ENCODE peak calls at places on chromosomes 12 and 14, in seven cellular contexts. K is choroid plexus epithelial cell, I is BJ, R is coronary artery, V is cardiac muscle cell, Q is fibroblast of mammary gland, A is H1. Y is an unnamed sample.

GRCh38 chr12:46492471-46493351 is 120.1 kb upstream of the SLC38A2 start:
- DNase-seq in A (no peak), I (no peak), R (no peak), K (peak; percentile 98), Q (peak; percentile 94), V (no peak), Y (peak; percentile 59)

GRCh38 chr12:18970603-18971002 is 158.9 kb upstream of the PLEKHA5 start:
- DNase-seq in A (no peak), I (no peak), V (no peak), R (no peak), K (no peak), Q (peak; percentile 54), Y (no peak)

GRCh38 chr14:68460541-68460940 is 332.3 kb downstream of the ZFP36L1 start:
- DNase-seq in I (no peak), V (no peak), Q (no peak), A (no peak), R (no peak), K (no peak), Y (peak; percentile 34)

GRCh38 chr14:31953210-31953609 is 123.9 kb upstream of the ARHGAP5 start:
- DNase-seq in I (no peak), A (no peak), K (no peak), R (no peak), V (no peak), Q (no peak), Y (no peak)

GRCh38 chr12:50083301-50083700 is 1.8 kb upstream of the SMARCD1 start:
- DNase-seq in I (no peak), V (no peak), Q (no peak), R (no peak), A (no peak), K (no peak), Y (no peak)

GRCh38 chr12:93990832-93991748 is 157.3 kb upstream of the PLXNC1 start:
- DNase-seq in Q (peak; percentile 51), V (peak; percentile 46), K (peak; percentile 73), A (peak; percentile 60), R (no peak), I (no peak), Y (peak; percentile 27)

GRCh38 chr12:122726056-122726558 is 4.5 kb downstream of the HCAR1 start:
- DNase-seq in A (no peak), K (peak; percentile 61), I (no peak), Q (no peak), V (no peak), R (no peak), Y (no peak)

GRCh38 chr12:32000373-32001005 is 41.3 kb downstream of the RESF1 start:
- DNase-seq in V (no peak), R (no peak), I (no peak), A (no peak), Q (no peak), K (no peak), Y (no peak)

GRCh38 chr12:125076103-125076502 is 10.9 kb downstream of the AACS start:
- DNase-seq in R (no peak), Q (no peak), V (no peak), K (no peak), A (no peak), I (no peak), Y (no peak)

GRCh38 chr12:129101404-129101803 is 248.1 kb downstream of the GLT1D1 start:
- DNase-seq in I (no peak), Q (no peak), V (no peak), R (peak; percentile 21), A (no peak), K (no peak), Y (no peak)

GRCh38 chr12:24066865-24067264 is 117.4 kb upstream of the SOX5 start:
- DNase-seq in K (peak; percentile 73), V (no peak), R (no peak), Q (peak; percentile 88), A (no peak), I (peak; percentile 6), Y (peak; percentile 86)

GRCh38 chr12:120800665-120801064 is 75.0 kb downstream of the ACADS start:
- DNase-seq in R (no peak), I (no peak), Q (no peak), A (no peak), V (no peak), K (peak; percentile 11), Y (no peak)

GRCh38 chr12:123934016-123934620 is 38.5 kb downstream of the CCDC92 start:
- DNase-seq in V (no peak), R (no peak), I (no peak), A (no peak), K (no peak), Q (no peak), Y (no peak)

GRCh38 chr12:97335093-97335492 is 127.5 kb upstream of the RMST start:
- DNase-seq in Q (no peak), R (no peak), V (no peak), I (no peak), K (no peak), A (no peak), Y (no peak)

GRCh38 chr12:120879711-120880300 is 24.4 kb downstream of the SPPL3 start:
- DNase-seq in A (no peak), R (no peak), I (no peak), Q (no peak), K (no peak), V (no peak), Y (no peak)

GRCh38 chr12:29255061-29255460 is 106.0 kb downstream of the FAR2 start:
- DNase-seq in Q (no peak), V (no peak), R (no peak), A (no peak), I (no peak), K (no peak), Y (no peak)

GRCh38 chr14:71411766-71412165 is 504.5 kb downstream of the PCNX1 start:
- DNase-seq in Q (no peak), K (no peak), R (no peak), A (no peak), I (no peak), V (no peak), Y (no peak)

GRCh38 chr12:132064641-132065040 is 79.5 kb downstream of the DDX51 start:
- DNase-seq in Q (no peak), K (no peak), R (no peak), A (no peak), V (no peak), I (no peak), Y (no peak)

GRCh38 chr14:93100098-93100497 is 15.6 kb downstream of the ITPK1 start:
- DNase-seq in Q (no peak), V (no peak), A (no peak), R (no peak), K (no peak), I (no peak), Y (no peak)

GRCh38 chr12:55839345-55840140 is 3.2 kb downstream of the MMP19 start:
- DNase-seq in A (no peak), I (no peak), R (no peak), K (no peak), V (no peak), Q (no peak), Y (no peak)

GRCh38 chr12:39426636-39427245 is 16.2 kb downstream of the KIF21A start:
- DNase-seq in A (no peak), K (no peak), Q (peak; percentile 86), V (no peak), R (no peak), I (peak; percentile 36), Y (no peak)

DNA sequence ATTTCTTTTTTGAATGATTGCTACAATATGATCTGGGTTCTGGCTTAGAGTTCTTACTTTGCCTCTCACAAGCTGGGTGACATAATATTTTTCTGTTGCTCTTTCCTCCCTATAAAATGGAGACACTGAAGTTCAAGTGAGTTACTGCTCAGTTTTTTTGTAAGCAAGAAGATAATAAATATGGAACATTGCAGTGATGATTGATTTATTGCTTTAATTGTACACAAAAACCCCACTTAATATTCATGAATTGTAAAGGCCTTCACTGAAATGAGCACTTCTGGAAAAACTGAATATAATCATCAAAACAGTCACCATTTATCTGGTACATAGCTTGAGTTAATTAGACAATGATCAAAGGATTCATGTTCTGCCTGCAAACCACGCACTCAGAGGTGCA is 71.8 kb upstream of the NAP1L1 start:
- DNase-seq in I (no peak), R (no peak), Q (no peak), A (no peak), K (no peak), V (no peak), Y (no peak)
- TF ChIP-seq CTCF in I (no peak), R (no peak), Q (no peak), A (no peak), K (no peak), V (no peak), Y (no peak)

GRCh38 chr12:5185435-5186069 is 141.9 kb downstream of the KCNA5 start:
- DNase-seq in R (no peak), K (no peak), Q (no peak), I (no peak), V (no peak), A (no peak), Y (no peak)
- H3K4me3 ChIP-seq in R (peak overlapping the region; percentile 61), K (no peak overlapping the region), Q (no peak overlapping the region), I (peak overlapping the region; percentile 6), V (no peak overlapping the region), A (no peak overlapping the region), Y (no peak overlapping the region)

DNA sequence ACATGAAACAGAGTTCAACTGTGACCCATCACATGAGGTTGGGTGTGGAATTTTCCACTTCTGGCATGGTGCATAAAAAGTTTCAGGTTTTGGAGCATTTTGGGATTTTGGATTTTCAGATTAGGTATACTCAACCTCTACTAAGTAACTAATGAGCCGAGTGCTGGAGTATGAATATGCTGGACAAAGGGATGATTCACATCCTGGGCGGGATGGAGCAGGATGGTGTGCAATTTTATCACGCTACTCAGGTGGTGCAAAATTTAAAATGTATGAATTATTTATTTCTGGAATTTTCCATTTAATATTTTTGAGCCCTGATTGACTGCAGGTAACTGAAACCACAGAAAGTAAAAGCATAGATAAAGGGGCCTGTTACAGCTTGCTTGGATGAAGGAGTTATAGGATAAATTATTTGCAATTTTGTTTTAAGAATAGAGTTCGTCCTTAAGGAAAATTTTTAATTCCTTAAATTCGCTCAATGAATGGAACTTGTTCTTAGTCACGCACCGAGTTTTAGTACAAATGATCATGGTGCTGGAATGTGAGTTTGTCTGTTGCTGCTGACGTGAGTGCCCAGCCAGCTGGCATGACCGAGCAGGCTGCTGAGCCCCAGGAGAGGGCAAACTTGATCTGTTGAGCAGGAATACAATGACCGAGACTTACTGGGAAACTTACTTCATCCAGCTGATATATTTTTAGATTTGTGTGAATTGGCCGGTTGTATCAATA is 176.3 kb downstream of the ESR2 start:
- DNase-seq in I (no peak), V (no peak), A (no peak), R (peak; percentile 89), K (peak; percentile 7), Q (peak; percentile 78), Y (peak; percentile 22)
- TF ChIP-seq CTCF in I (no peak), V (no peak), A (no peak), R (no peak), K (no peak), Q (no peak), Y (no peak)

GRCh38 chr14:77139022-77139421 is 2.6 kb downstream of the ZDHHC22 start:
- DNase-seq in R (no peak), V (no peak), I (no peak), A (no peak), K (no peak), Q (no peak), Y (no peak)

GRCh38 chr14:77141592-77142288 is at the start of gene ZDHHC22:
- DNase-seq in R (no peak), I (no peak), V (no peak), A (peak; percentile 81), K (no peak), Q (no peak), Y (no peak)

GRCh38 chr14:77140343-77140936 is 1.2 kb downstream of the ZDHHC22 start:
- DNase-seq in K (peak; percentile 6), Q (no peak), I (no peak), A (no peak), R (no peak), V (no peak), Y (no peak)

GRCh38 chr14:77140937-77141591 is 527 bp downstream of the ZDHHC22 start:
- DNase-seq in V (peak; percentile 85), Q (peak; percentile 3), I (no peak), K (peak; percentile 38), R (no peak), A (peak; percentile 91), Y (no peak)

GRCh38 chr14:77139540-77140342 is 1.9 kb downstream of the ZDHHC22 start:
- DNase-seq in K (peak; percentile 27), R (no peak), Q (peak; percentile 8), A (peak; percentile 93), I (no peak), V (peak; percentile 73), Y (no peak)
- H3K4me3 ChIP-seq in K (no peak overlapping the region), R (peak overlapping the region; percentile 63), Q (no peak overlapping the region), A (peak overlapping the region; percentile 79), I (no peak overlapping the region), V (no peak overlapping the region), Y (peak overlapping the region; percentile 9)

Y was measured in astrocyte of the cerebellum.